ENCODE peak calls at places on chromosome 2, in nine cellular contexts. M is T-helper 9 cell; Y is activated T-cell treated with anti-CD3 and anti-CD28 coated beads for 1 hour; F is stimulated activated naive CD8-positive, alpha-beta T cell treated with anti-CD3 and anti-CD28 coated beads, Interleukin-15, amount 100 ng/mL, for 72 hours; B is NCI-H748 treated with DMSO at 0.1 percent for 48 hours; U is GM04503; E is GM12891; J is colonic mucosa; V is M059J. Q is an unnamed sample.

GRCh38 chr2:164620873-164621760 is at the start of gene GRB14:
- DNase-seq in U (no peak), E (no peak), F (no peak), Y (no peak), J (peak), V (peak), M (no peak), B (peak), Q (no peak)

GRCh38 chr2:46845542-46846453 is 69.8 kb downstream of the MCFD2 start:
- DNase-seq in B (no peak), U (no peak), M (no peak), E (no peak), Y (no peak), V (peak), F (no peak), J (no peak), Q (no peak)

GRCh38 chr2:163664610-163665009 is 71.2 kb downstream of the FIGN start:
- DNase-seq in U (peak), Y (no peak), E (no peak), F (no peak), B (no peak), M (no peak), J (no peak), V (peak), Q (no peak)

GRCh38 chr2:230202430-230203109 is 17.2 kb downstream of the SP110 start:
- DNase-seq in E (no peak), Y (no peak), J (no peak), U (no peak), V (no peak), F (no peak), B (no peak), M (no peak), Q (no peak)

GRCh38 chr2:135256531-135257258 is 204.6 kb downstream of the RAB3GAP1 start:
- DNase-seq in Y (no peak), F (no peak), J (no peak), V (no peak), M (no peak), E (no peak), U (no peak), B (no peak), Q (no peak)

GRCh38 chr2:8171608-8172007 is 510.2 kb upstream of the ID2 start:
- DNase-seq in U (no peak), Y (no peak), E (no peak), V (no peak), B (no peak), F (no peak), J (no peak), M (no peak), Q (no peak)

GRCh38 chr2:178157574-178157973 is 36.7 kb upstream of the OSBPL6 start:
- DNase-seq in Y (no peak), M (no peak), U (no peak), E (no peak), B (no peak), J (no peak), V (no peak), F (no peak), Q (no peak)

GRCh38 chr2:227799202-227799601 is 14.4 kb upstream of the CCL20 start:
- DNase-seq in F (no peak), M (no peak), J (peak), U (no peak), Y (no peak), V (no peak), B (no peak), E (no peak), Q (no peak)

GRCh38 chr2:220353897-220354296 is 726.5 kb downstream of the SLC4A3 start:
- DNase-seq in J (no peak), B (no peak), U (no peak), F (no peak), E (no peak), M (no peak), Y (no peak), V (peak), Q (no peak)